ENCODE peak calls at places on chromosome 4, in nine cellular contexts. One of them, this sample, is unnamed.

GRCh38 chr4:40626183-40626990 is 3.3 kb downstream of the RBM47 start:
- DNase-seq in iPS DF 6.9: no peak
- DNase-seq in AG10803: no peak
- DNase-seq in suprapubic skin: no peak
- DNase-seq in naive thymus-derived CD4-positive, alpha-beta T cell: no peak
- DNase-seq in heart left ventricle: no peak
- DNase-seq in cardiac muscle cell: no peak
- DNase-seq in mucosa of descending colon: no peak
- DNase-seq in right cardiac atrium: no peak
- DNase-seq in this sample: no peak

GRCh38 chr4:153570228-153570973 is 104.2 kb downstream of the TMEM131L start:
- DNase-seq in mucosa of descending colon: no peak
- DNase-seq in right cardiac atrium: no peak
- DNase-seq in iPS DF 6.9: no peak
- DNase-seq in heart left ventricle: no peak
- DNase-seq in cardiac muscle cell: no peak
- DNase-seq in naive thymus-derived CD4-positive, alpha-beta T cell: no peak
- DNase-seq in suprapubic skin: no peak
- DNase-seq in AG10803: no peak
- DNase-seq in this sample: no peak

GRCh38 chr4:88963817-88964216 is 93.2 kb downstream of the FAM13A start:
- DNase-seq in AG10803: peak
- DNase-seq in suprapubic skin: no peak
- DNase-seq in cardiac muscle cell: no peak
- DNase-seq in naive thymus-derived CD4-positive, alpha-beta T cell: no peak
- DNase-seq in mucosa of descending colon: no peak
- DNase-seq in right cardiac atrium: no peak
- DNase-seq in iPS DF 6.9: no peak
- DNase-seq in heart left ventricle: no peak
- DNase-seq in this sample: no peak

GRCh38 chr4:52824603-52825310 is 37.4 kb upstream of the RASL11B start:
- DNase-seq in naive thymus-derived CD4-positive, alpha-beta T cell: no peak
- DNase-seq in right cardiac atrium: peak
- DNase-seq in cardiac muscle cell: peak
- DNase-seq in iPS DF 6.9: no peak
- DNase-seq in suprapubic skin: no peak
- DNase-seq in mucosa of descending colon: no peak
- DNase-seq in heart left ventricle: peak
- DNase-seq in AG10803: peak
- DNase-seq in this sample: no peak

GRCh38 chr4:108426493-108426892 is 193.9 kb upstream of the RPL34 start:
- DNase-seq in heart left ventricle: no peak
- DNase-seq in suprapubic skin: no peak
- DNase-seq in right cardiac atrium: no peak
- DNase-seq in naive thymus-derived CD4-positive, alpha-beta T cell: no peak
- DNase-seq in AG10803: peak
- DNase-seq in mucosa of descending colon: no peak
- DNase-seq in iPS DF 6.9: no peak
- DNase-seq in cardiac muscle cell: no peak
- DNase-seq in this sample: no peak

GRCh38 chr4:95129708-95130343 is 372.1 kb downstream of the BMPR1B start:
- DNase-seq in iPS DF 6.9: no peak
- DNase-seq in suprapubic skin: no peak
- DNase-seq in cardiac muscle cell: no peak
- DNase-seq in AG10803: peak
- DNase-seq in naive thymus-derived CD4-positive, alpha-beta T cell: no peak
- DNase-seq in heart left ventricle: peak
- DNase-seq in mucosa of descending colon: no peak
- DNase-seq in right cardiac atrium: no peak
- DNase-seq in this sample: no peak

GRCh38 chr4:31391976-31392375 is 671.8 kb downstream of the PCDH7 start:
- DNase-seq in suprapubic skin: no peak
- DNase-seq in mucosa of descending colon: no peak
- DNase-seq in right cardiac atrium: no peak
- DNase-seq in AG10803: no peak
- DNase-seq in iPS DF 6.9: no peak
- DNase-seq in cardiac muscle cell: no peak
- DNase-seq in heart left ventricle: no peak
- DNase-seq in naive thymus-derived CD4-positive, alpha-beta T cell: no peak
- DNase-seq in this sample: peak

GRCh38 chr4:4985844-4986243 is 33.4 kb downstream of the CYTL1 start:
- DNase-seq in naive thymus-derived CD4-positive, alpha-beta T cell: no peak
- DNase-seq in iPS DF 6.9: peak
- DNase-seq in suprapubic skin: no peak
- DNase-seq in cardiac muscle cell: no peak
- DNase-seq in mucosa of descending colon: no peak
- DNase-seq in heart left ventricle: no peak
- DNase-seq in AG10803: peak
- DNase-seq in right cardiac atrium: no peak
- DNase-seq in this sample: no peak

GRCh38 chr4:38856046-38856445 is 571 bp downstream of the TLR6 start:
- DNase-seq in suprapubic skin: no peak
- DNase-seq in right cardiac atrium: no peak
- DNase-seq in AG10803: no peak
- DNase-seq in mucosa of descending colon: no peak
- DNase-seq in naive thymus-derived CD4-positive, alpha-beta T cell: no peak
- DNase-seq in heart left ventricle: no peak
- DNase-seq in iPS DF 6.9: no peak
- DNase-seq in cardiac muscle cell: no peak
- DNase-seq in this sample: no peak

GRCh38 chr4:38859501-38859900 is 2.9 kb upstream of the TLR6 start:
- DNase-seq in naive thymus-derived CD4-positive, alpha-beta T cell: no peak
- DNase-seq in cardiac muscle cell: no peak
- DNase-seq in iPS DF 6.9: no peak
- DNase-seq in AG10803: no peak
- DNase-seq in heart left ventricle: no peak
- DNase-seq in suprapubic skin: no peak
- DNase-seq in mucosa of descending colon: no peak
- DNase-seq in right cardiac atrium: no peak
- DNase-seq in this sample: no peak

GRCh38 chr4:38857354-38858096 is 908 bp upstream of the TLR6 start:
- DNase-seq in iPS DF 6.9: no peak
- DNase-seq in naive thymus-derived CD4-positive, alpha-beta T cell: no peak
- DNase-seq in cardiac muscle cell: no peak
- DNase-seq in suprapubic skin: no peak
- DNase-seq in AG10803: peak
- DNase-seq in heart left ventricle: peak
- DNase-seq in right cardiac atrium: no peak
- DNase-seq in mucosa of descending colon: no peak
- DNase-seq in this sample: no peak

GRCh38 chr4:38856524-38857337 is at the start of gene TLR6:
- DNase-seq in iPS DF 6.9: peak
- DNase-seq in heart left ventricle: no peak
- DNase-seq in mucosa of descending colon: no peak
- DNase-seq in right cardiac atrium: no peak
- DNase-seq in cardiac muscle cell: peak
- DNase-seq in AG10803: peak
- DNase-seq in suprapubic skin: no peak
- DNase-seq in naive thymus-derived CD4-positive, alpha-beta T cell: no peak
- DNase-seq in this sample: peak

DNA sequence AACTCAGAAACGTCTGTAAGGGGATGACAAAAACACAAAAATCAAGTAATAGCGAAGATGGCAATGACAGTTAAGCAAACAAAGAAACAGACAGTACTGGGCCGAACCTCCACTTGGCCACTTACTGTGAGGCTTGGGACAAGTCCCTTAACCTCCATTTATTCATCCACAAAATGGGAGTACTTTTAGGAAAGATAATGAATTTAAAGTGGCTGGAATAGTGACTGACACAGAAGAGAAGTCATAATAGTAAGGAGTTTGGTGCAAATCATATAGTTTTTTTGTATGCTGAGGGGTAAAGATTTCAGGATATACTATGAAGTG is 1.4 kb upstream of the TLR6 start:
- DNase-seq in right cardiac atrium: no peak
- DNase-seq in suprapubic skin: no peak
- DNase-seq in cardiac muscle cell: no peak
- DNase-seq in AG10803: no peak
- DNase-seq in mucosa of descending colon: no peak
- DNase-seq in iPS DF 6.9: no peak
- DNase-seq in heart left ventricle: no peak
- DNase-seq in naive thymus-derived CD4-positive, alpha-beta T cell: no peak
- DNase-seq in this sample: no peak
- H3K4me3 ChIP-seq in right cardiac atrium: no peak
- H3K4me3 ChIP-seq in suprapubic skin: no peak
- H3K4me3 ChIP-seq in cardiac muscle cell: no peak
- H3K4me3 ChIP-seq in AG10803: no peak
- H3K4me3 ChIP-seq in mucosa of descending colon: no peak
- H3K4me3 ChIP-seq in iPS DF 6.9: no peak
- H3K4me3 ChIP-seq in heart left ventricle: no peak
- H3K4me3 ChIP-seq in naive thymus-derived CD4-positive, alpha-beta T cell: no peak
- H3K4me3 ChIP-seq in this sample: no peak

GRCh38 chr4:34194585-34194984 is 2049.7 kb downstream of the ARAP2 start:
- DNase-seq in mucosa of descending colon: no peak
- DNase-seq in iPS DF 6.9: no peak
- DNase-seq in heart left ventricle: no peak
- DNase-seq in cardiac muscle cell: no peak
- DNase-seq in AG10803: no peak
- DNase-seq in right cardiac atrium: no peak
- DNase-seq in suprapubic skin: no peak
- DNase-seq in naive thymus-derived CD4-positive, alpha-beta T cell: no peak
- DNase-seq in this sample: no peak

GRCh38 chr4:34196375-34196774 is 2047.9 kb downstream of the ARAP2 start:
- DNase-seq in AG10803: peak
- DNase-seq in right cardiac atrium: no peak
- DNase-seq in cardiac muscle cell: no peak
- DNase-seq in heart left ventricle: no peak
- DNase-seq in suprapubic skin: no peak
- DNase-seq in iPS DF 6.9: no peak
- DNase-seq in mucosa of descending colon: no peak
- DNase-seq in naive thymus-derived CD4-positive, alpha-beta T cell: no peak
- DNase-seq in this sample: no peak

GRCh38 chr4:34198966-34199365 is 2045.3 kb downstream of the ARAP2 start:
- DNase-seq in suprapubic skin: no peak
- DNase-seq in AG10803: no peak
- DNase-seq in cardiac muscle cell: no peak
- DNase-seq in heart left ventricle: no peak
- DNase-seq in mucosa of descending colon: no peak
- DNase-seq in naive thymus-derived CD4-positive, alpha-beta T cell: no peak
- DNase-seq in iPS DF 6.9: no peak
- DNase-seq in right cardiac atrium: no peak
- DNase-seq in this sample: no peak

DNA sequence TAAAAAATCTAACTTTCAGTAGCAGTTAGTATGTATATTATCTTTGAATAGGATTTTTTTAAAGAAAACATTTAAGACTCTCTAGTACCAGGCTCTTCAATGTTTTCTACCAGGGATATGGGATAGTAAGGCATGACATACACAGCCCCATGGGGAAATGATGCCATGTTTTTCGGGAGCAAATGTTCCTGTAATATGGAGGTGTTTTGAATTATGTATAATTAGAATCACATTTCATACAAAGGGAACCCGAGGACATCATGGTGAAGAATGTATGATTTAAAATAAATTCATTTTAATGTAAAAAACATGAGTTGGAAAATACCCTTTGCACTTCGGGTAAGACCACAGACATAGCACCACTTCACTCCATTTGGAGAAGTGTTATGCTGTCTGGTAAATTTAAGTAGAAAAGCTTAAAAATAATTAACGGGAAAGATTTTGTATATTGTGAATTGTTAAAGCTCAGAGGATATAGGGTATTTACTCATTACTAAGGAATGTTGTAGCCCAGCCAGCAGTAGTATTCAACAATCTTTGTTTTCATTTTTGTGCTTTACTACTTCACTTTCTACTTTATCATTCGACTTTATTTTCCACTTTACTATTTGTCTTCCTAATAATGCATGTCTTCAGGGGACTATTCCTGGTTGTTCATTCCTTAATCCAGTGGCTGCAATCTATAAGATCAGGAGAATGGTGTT is 2050.7 kb downstream of the ARAP2 start:
- DNase-seq in iPS DF 6.9: no peak
- DNase-seq in AG10803: peak
- DNase-seq in suprapubic skin: no peak
- DNase-seq in naive thymus-derived CD4-positive, alpha-beta T cell: no peak
- DNase-seq in cardiac muscle cell: no peak
- DNase-seq in mucosa of descending colon: no peak
- DNase-seq in heart left ventricle: no peak
- DNase-seq in right cardiac atrium: no peak
- DNase-seq in this sample: no peak
- H3K4me3 ChIP-seq in iPS DF 6.9: no peak
- H3K4me3 ChIP-seq in AG10803: no peak
- H3K4me3 ChIP-seq in suprapubic skin: no peak
- H3K4me3 ChIP-seq in naive thymus-derived CD4-positive, alpha-beta T cell: no peak
- H3K4me3 ChIP-seq in cardiac muscle cell: no peak
- H3K4me3 ChIP-seq in mucosa of descending colon: no peak
- H3K4me3 ChIP-seq in heart left ventricle: no peak
- H3K4me3 ChIP-seq in right cardiac atrium: no peak
- H3K4me3 ChIP-seq in this sample: no peak

DNA sequence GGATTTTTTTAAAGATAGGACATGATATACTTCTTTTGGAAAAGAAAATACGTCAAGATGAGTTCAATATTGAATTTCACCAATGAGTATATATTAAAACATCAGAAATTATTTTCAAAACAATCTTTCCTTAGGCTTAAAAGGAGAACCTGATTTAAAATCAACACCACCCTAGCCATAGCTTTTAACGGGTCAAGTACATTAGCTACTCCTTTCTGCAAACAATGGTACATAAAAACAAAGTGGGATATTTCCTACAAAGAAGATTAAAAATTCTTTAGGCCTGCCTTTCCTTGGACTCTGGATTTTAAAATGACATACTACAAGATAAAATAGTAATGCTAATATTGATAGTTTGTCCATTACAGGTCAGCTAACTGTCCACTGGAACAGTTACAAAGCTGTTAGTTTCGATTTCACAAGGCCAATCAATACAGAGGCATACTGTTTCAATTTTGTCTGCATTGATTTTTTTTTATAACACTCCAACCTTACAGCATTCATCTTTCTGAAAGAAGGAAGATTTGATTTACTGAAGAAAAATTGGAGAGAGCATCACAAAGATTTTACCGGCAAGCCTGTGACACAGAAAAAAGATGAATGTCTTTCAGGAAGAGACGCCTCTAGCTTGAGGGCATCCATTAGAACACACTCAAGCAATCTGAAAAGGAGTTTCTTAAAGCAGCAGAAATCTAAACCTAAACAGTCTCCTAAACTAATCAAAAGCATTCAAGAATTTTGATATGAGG is 97.2 kb downstream of the MAB21L2 start:
- DNase-seq in naive thymus-derived CD4-positive, alpha-beta T cell: no peak
- DNase-seq in AG10803: no peak
- DNase-seq in iPS DF 6.9: no peak
- DNase-seq in mucosa of descending colon: no peak
- DNase-seq in heart left ventricle: no peak
- DNase-seq in suprapubic skin: no peak
- DNase-seq in right cardiac atrium: no peak
- DNase-seq in cardiac muscle cell: no peak
- DNase-seq in this sample: no peak
- H3K4me3 ChIP-seq in naive thymus-derived CD4-positive, alpha-beta T cell: no peak
- H3K4me3 ChIP-seq in AG10803: peak
- H3K4me3 ChIP-seq in iPS DF 6.9: no peak
- H3K4me3 ChIP-seq in mucosa of descending colon: no peak
- H3K4me3 ChIP-seq in heart left ventricle: no peak
- H3K4me3 ChIP-seq in suprapubic skin: no peak
- H3K4me3 ChIP-seq in right cardiac atrium: no peak
- H3K4me3 ChIP-seq in cardiac muscle cell: no peak
- H3K4me3 ChIP-seq in this sample: no peak

DNA sequence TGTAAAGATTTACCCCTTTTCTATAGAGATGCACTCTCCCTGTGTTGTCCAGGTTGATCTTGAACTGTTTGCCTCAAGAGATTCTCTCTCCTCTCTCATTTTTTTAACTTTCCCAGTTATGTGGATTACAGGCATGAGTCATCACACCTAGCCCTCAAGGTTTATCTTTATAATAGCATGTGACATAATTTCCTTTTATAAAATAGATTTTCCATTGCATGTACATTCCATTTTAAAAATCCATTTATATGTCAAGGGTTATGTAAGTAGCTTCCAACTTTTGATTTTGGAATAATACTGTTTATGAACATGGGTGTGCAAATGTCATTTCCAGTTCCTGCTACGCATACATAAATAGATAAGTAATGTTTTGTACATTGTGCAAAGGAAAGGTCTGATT is 20.6 kb downstream of the ZNF721 start:
- DNase-seq in naive thymus-derived CD4-positive, alpha-beta T cell: no peak
- DNase-seq in mucosa of descending colon: no peak
- DNase-seq in suprapubic skin: no peak
- DNase-seq in heart left ventricle: no peak
- DNase-seq in iPS DF 6.9: no peak
- DNase-seq in AG10803: no peak
- DNase-seq in cardiac muscle cell: no peak
- DNase-seq in right cardiac atrium: no peak
- DNase-seq in this sample: no peak
- H3K4me3 ChIP-seq in naive thymus-derived CD4-positive, alpha-beta T cell: no peak
- H3K4me3 ChIP-seq in mucosa of descending colon: no peak
- H3K4me3 ChIP-seq in suprapubic skin: no peak
- H3K4me3 ChIP-seq in heart left ventricle: no peak
- H3K4me3 ChIP-seq in iPS DF 6.9: no peak
- H3K4me3 ChIP-seq in AG10803: no peak
- H3K4me3 ChIP-seq in cardiac muscle cell: no peak
- H3K4me3 ChIP-seq in right cardiac atrium: no peak
- H3K4me3 ChIP-seq in this sample: no peak